ENCODE peak calls at places on chromosomes 11 and 22, in seven cellular contexts. One of them, this sample, is unnamed.

GRCh38 chr22:46537221-46537945 is at the start of gene CELSR1:
- DNase-seq in astrocyte of the spinal cord: no peak
- DNase-seq in frontal cortex: no peak
- DNase-seq in astrocyte of the cerebellum: no peak
- DNase-seq in GM13977: peak
- DNase-seq in hypothalamus: no peak
- DNase-seq in cardiac muscle cell: peak
- DNase-seq in this sample: no peak

GRCh38 chr11:10351768-10352641 is 47.1 kb downstream of the ADM start:
- DNase-seq in frontal cortex: no peak
- DNase-seq in cardiac muscle cell: peak
- DNase-seq in astrocyte of the spinal cord: peak
- DNase-seq in hypothalamus: no peak
- DNase-seq in astrocyte of the cerebellum: no peak
- DNase-seq in GM13977: no peak
- DNase-seq in this sample: peak

GRCh38 chr11:134267466-134267865 is 8.7 kb upstream of the GLB1L3 start:
- DNase-seq in astrocyte of the spinal cord: no peak
- DNase-seq in GM13977: no peak
- DNase-seq in cardiac muscle cell: no peak
- DNase-seq in astrocyte of the cerebellum: no peak
- DNase-seq in frontal cortex: no peak
- DNase-seq in hypothalamus: no peak
- DNase-seq in this sample: no peak

GRCh38 chr11:96287796-96288439 is 55.1 kb downstream of the MAML2 start:
- DNase-seq in astrocyte of the cerebellum: no peak
- DNase-seq in cardiac muscle cell: no peak
- DNase-seq in GM13977: no peak
- DNase-seq in hypothalamus: no peak
- DNase-seq in astrocyte of the spinal cord: no peak
- DNase-seq in frontal cortex: no peak
- DNase-seq in this sample: no peak

GRCh38 chr11:65911682-65912568 is 6.9 kb downstream of the C11orf68 start:
- DNase-seq in GM13977: peak
- DNase-seq in astrocyte of the spinal cord: peak
- DNase-seq in astrocyte of the cerebellum: no peak
- DNase-seq in cardiac muscle cell: peak
- DNase-seq in hypothalamus: no peak
- DNase-seq in frontal cortex: no peak
- DNase-seq in this sample: peak

GRCh38 chr22:22941831-22942510 is 54.4 kb downstream of the IGLL5 start:
- DNase-seq in astrocyte of the spinal cord: no peak
- DNase-seq in frontal cortex: no peak
- DNase-seq in cardiac muscle cell: no peak
- DNase-seq in GM13977: no peak
- DNase-seq in astrocyte of the cerebellum: no peak
- DNase-seq in hypothalamus: no peak
- DNase-seq in this sample: no peak

GRCh38 chr11:2314136-2314524 is 12.3 kb downstream of the TSPAN32 start:
- DNase-seq in cardiac muscle cell: no peak
- DNase-seq in frontal cortex: no peak
- DNase-seq in hypothalamus: no peak
- DNase-seq in astrocyte of the cerebellum: no peak
- DNase-seq in astrocyte of the spinal cord: no peak
- DNase-seq in GM13977: no peak
- DNase-seq in this sample: no peak

GRCh38 chr11:44376423-44376822 is 66.5 kb upstream of the ALX4 start:
- DNase-seq in GM13977: no peak
- DNase-seq in frontal cortex: no peak
- DNase-seq in astrocyte of the spinal cord: no peak
- DNase-seq in cardiac muscle cell: no peak
- DNase-seq in hypothalamus: no peak
- DNase-seq in astrocyte of the cerebellum: no peak
- DNase-seq in this sample: no peak

GRCh38 chr11:124600924-124601323 is 10.3 kb upstream of the PANX3 start:
- DNase-seq in astrocyte of the cerebellum: no peak
- DNase-seq in cardiac muscle cell: no peak
- DNase-seq in hypothalamus: no peak
- DNase-seq in GM13977: no peak
- DNase-seq in frontal cortex: no peak
- DNase-seq in astrocyte of the spinal cord: no peak
- DNase-seq in this sample: no peak

GRCh38 chr22:34036936-34037335 is 116.7 kb upstream of the LARGE1 start:
- DNase-seq in frontal cortex: no peak
- DNase-seq in hypothalamus: no peak
- DNase-seq in cardiac muscle cell: no peak
- DNase-seq in astrocyte of the cerebellum: no peak
- DNase-seq in astrocyte of the spinal cord: no peak
- DNase-seq in GM13977: no peak
- DNase-seq in this sample: no peak

GRCh38 chr11:128564642-128565245 is 22.6 kb downstream of the ETS1 start:
- DNase-seq in cardiac muscle cell: no peak
- DNase-seq in hypothalamus: no peak
- DNase-seq in astrocyte of the spinal cord: no peak
- DNase-seq in astrocyte of the cerebellum: no peak
- DNase-seq in GM13977: no peak
- DNase-seq in frontal cortex: no peak
- DNase-seq in this sample: no peak

GRCh38 chr11:8584511-8584910 is 9.5 kb downstream of the STK33 start:
- DNase-seq in hypothalamus: no peak
- DNase-seq in frontal cortex: no peak
- DNase-seq in astrocyte of the cerebellum: no peak
- DNase-seq in astrocyte of the spinal cord: no peak
- DNase-seq in GM13977: no peak
- DNase-seq in cardiac muscle cell: no peak
- DNase-seq in this sample: peak

GRCh38 chr11:116793476-116794096 is 1.9 kb upstream of the APOA5 start:
- DNase-seq in GM13977: no peak
- DNase-seq in hypothalamus: no peak
- DNase-seq in astrocyte of the spinal cord: peak
- DNase-seq in astrocyte of the cerebellum: no peak
- DNase-seq in frontal cortex: no peak
- DNase-seq in cardiac muscle cell: peak
- DNase-seq in this sample: no peak

GRCh38 chr11:122367809-122368231 is 251.8 kb upstream of the BLID start:
- DNase-seq in astrocyte of the cerebellum: peak
- DNase-seq in GM13977: no peak
- DNase-seq in astrocyte of the spinal cord: peak
- DNase-seq in hypothalamus: peak
- DNase-seq in cardiac muscle cell: peak
- DNase-seq in frontal cortex: no peak
- DNase-seq in this sample: no peak

GRCh38 chr11:14012836-14013235 is 50.3 kb downstream of the SPON1 start:
- DNase-seq in astrocyte of the spinal cord: peak
- DNase-seq in GM13977: no peak
- DNase-seq in hypothalamus: no peak
- DNase-seq in cardiac muscle cell: no peak
- DNase-seq in astrocyte of the cerebellum: no peak
- DNase-seq in frontal cortex: no peak
- DNase-seq in this sample: no peak

GRCh38 chr11:126133902-126134301 is 71.2 kb upstream of the CDON start:
- DNase-seq in astrocyte of the cerebellum: no peak
- DNase-seq in frontal cortex: no peak
- DNase-seq in astrocyte of the spinal cord: no peak
- DNase-seq in cardiac muscle cell: no peak
- DNase-seq in GM13977: no peak
- DNase-seq in hypothalamus: no peak
- DNase-seq in this sample: no peak

GRCh38 chr22:46578824-46579561 is 41.2 kb upstream of the GRAMD4 start:
- DNase-seq in hypothalamus: peak
- DNase-seq in frontal cortex: no peak
- DNase-seq in GM13977: no peak
- DNase-seq in cardiac muscle cell: peak
- DNase-seq in astrocyte of the spinal cord: peak
- DNase-seq in astrocyte of the cerebellum: peak
- DNase-seq in this sample: no peak

GRCh38 chr11:12541588-12542151 is 132.6 kb upstream of the TEAD1 start:
- DNase-seq in GM13977: no peak
- DNase-seq in frontal cortex: no peak
- DNase-seq in astrocyte of the spinal cord: no peak
- DNase-seq in astrocyte of the cerebellum: no peak
- DNase-seq in cardiac muscle cell: no peak
- DNase-seq in hypothalamus: no peak
- DNase-seq in this sample: no peak

GRCh38 chr11:7973011-7973410 is 7.8 kb upstream of the NLRP10 start:
- DNase-seq in astrocyte of the cerebellum: no peak
- DNase-seq in cardiac muscle cell: no peak
- DNase-seq in astrocyte of the spinal cord: no peak
- DNase-seq in frontal cortex: no peak
- DNase-seq in GM13977: no peak
- DNase-seq in hypothalamus: no peak
- DNase-seq in this sample: no peak

GRCh38 chr22:29313126-29314071 is 2.1 kb downstream of the RASL10A start:
- DNase-seq in frontal cortex: peak
- DNase-seq in astrocyte of the cerebellum: no peak
- DNase-seq in cardiac muscle cell: peak
- DNase-seq in GM13977: peak
- DNase-seq in astrocyte of the spinal cord: peak
- DNase-seq in hypothalamus: no peak
- DNase-seq in this sample: no peak

GRCh38 chr11:71406681-71407080 is 41.5 kb downstream of the DHCR7 start:
- DNase-seq in GM13977: no peak
- DNase-seq in astrocyte of the cerebellum: no peak
- DNase-seq in frontal cortex: no peak
- DNase-seq in astrocyte of the spinal cord: no peak
- DNase-seq in hypothalamus: no peak
- DNase-seq in cardiac muscle cell: no peak
- DNase-seq in this sample: no peak

GRCh38 chr11:78784321-78785061 is 209.8 kb upstream of the NARS2 start:
- DNase-seq in cardiac muscle cell: peak
- DNase-seq in astrocyte of the spinal cord: peak
- DNase-seq in hypothalamus: no peak
- DNase-seq in GM13977: no peak
- DNase-seq in frontal cortex: no peak
- DNase-seq in astrocyte of the cerebellum: peak
- DNase-seq in this sample: no peak

GRCh38 chr11:111088872-111089271 is 156.7 kb upstream of the POU2AF2 start:
- DNase-seq in frontal cortex: no peak
- DNase-seq in cardiac muscle cell: no peak
- DNase-seq in astrocyte of the cerebellum: no peak
- DNase-seq in hypothalamus: no peak
- DNase-seq in GM13977: no peak
- DNase-seq in astrocyte of the spinal cord: no peak
- DNase-seq in this sample: no peak

GRCh38 chr11:2209900-2210321 is 38.3 kb upstream of the TH start:
- DNase-seq in frontal cortex: no peak
- DNase-seq in astrocyte of the spinal cord: no peak
- DNase-seq in GM13977: no peak
- DNase-seq in hypothalamus: no peak
- DNase-seq in cardiac muscle cell: no peak
- DNase-seq in astrocyte of the cerebellum: no peak
- DNase-seq in this sample: no peak

GRCh38 chr22:47027766-47028165 is 265.3 kb downstream of the TBC1D22A start:
- DNase-seq in cardiac muscle cell: no peak
- DNase-seq in hypothalamus: no peak
- DNase-seq in astrocyte of the spinal cord: no peak
- DNase-seq in GM13977: no peak
- DNase-seq in astrocyte of the cerebellum: no peak
- DNase-seq in frontal cortex: no peak
- DNase-seq in this sample: no peak

GRCh38 chr22:43388420-43388851 is 23.4 kb upstream of the MPPED1 start:
- DNase-seq in hypothalamus: peak
- DNase-seq in frontal cortex: peak
- DNase-seq in GM13977: peak
- DNase-seq in astrocyte of the cerebellum: no peak
- DNase-seq in cardiac muscle cell: peak
- DNase-seq in astrocyte of the spinal cord: peak
- DNase-seq in this sample: peak